ENCODE peak calls at places on chromosomes 2 and 18, in six cellular contexts. F, D, X, U, L and M are unnamed samples.

GRCh38 chr2:11254100-11254536 is 90.3 kb downstream of the ROCK2 start:
- DNase-seq in D (no peak), U (peak; percentile 69), L (no peak), F (no peak), X (no peak), M (no peak)

GRCh38 chr2:14408695-14409094 is 223.8 kb upstream of the LRATD1 start:
- DNase-seq in F (no peak), U (no peak), L (no peak), X (no peak), D (no peak), M (no peak)

GRCh38 chr18:2916184-2916583 is 69.4 kb downstream of the EMILIN2 start:
- DNase-seq in L (no peak), F (no peak), D (no peak), X (no peak), U (no peak), M (peak; percentile 32)

GRCh38 chr2:233033672-233034071 is 1.2 kb downstream of the NEU2 start:
- DNase-seq in X (no peak), U (no peak), F (no peak), D (no peak), L (no peak), M (no peak)

GRCh38 chr2:64414736-64415435 is 39.1 kb upstream of the LGALSL start:
- DNase-seq in F (no peak), L (no peak), U (no peak), D (no peak), X (no peak), M (no peak)

GRCh38 chr2:30098271-30099005 is 48.4 kb upstream of the YPEL5 start:
- DNase-seq in U (no peak), L (no peak), X (no peak), D (no peak), F (no peak), M (no peak)

GRCh38 chr18:11175266-11175947 is 26.0 kb upstream of the PIEZO2 start:
- DNase-seq in U (no peak), L (no peak), F (no peak), D (no peak), X (no peak), M (no peak)

GRCh38 chr2:31297751-31298150 is 63.8 kb downstream of the EHD3 start:
- DNase-seq in D (no peak), F (no peak), L (no peak), X (no peak), U (no peak), M (no peak)

GRCh38 chr2:234133004-234133403 is 82.5 kb downstream of the SPP2 start:
- DNase-seq in F (no peak), D (no peak), L (no peak), X (no peak), U (no peak), M (no peak)

GRCh38 chr18:13566941-13567762 is 159.2 kb downstream of the FAM210A start:
- DNase-seq in D (no peak), U (no peak), F (no peak), X (no peak), L (no peak), M (no peak)

GRCh38 chr2:120432293-120432975 is 86.5 kb downstream of the INHBB start:
- DNase-seq in U (no peak), D (no peak), F (no peak), X (no peak), L (no peak), M (peak; percentile 66)

GRCh38 chr2:41727711-41728110 is 320.1 kb upstream of the PKDCC start:
- DNase-seq in X (no peak), U (no peak), L (no peak), F (no peak), D (no peak), M (no peak)

GRCh38 chr2:111227716-111228141 is 107.0 kb downstream of the BCL2L11 start:
- DNase-seq in L (no peak), D (no peak), U (no peak), F (no peak), X (no peak), M (no peak)

GRCh38 chr18:46096651-46097300 is 1.3 kb downstream of the ATP5F1A start:
- DNase-seq in F (no peak), X (no peak), U (no peak), D (no peak), L (no peak), M (no peak)

GRCh38 chr18:68428026-68428425 is 286.9 kb downstream of the TMX3 start:
- DNase-seq in X (peak; percentile 41), L (no peak), F (no peak), U (no peak), D (peak; percentile 95), M (no peak)

GRCh38 chr2:73896362-73897239 is 3.8 kb downstream of the ACTG2 start:
- DNase-seq in X (no peak), L (no peak), F (no peak), D (no peak), U (no peak), M (no peak)

GRCh38 chr2:96890252-96890651 is 20.4 kb upstream of the SEMA4C start:
- DNase-seq in X (no peak), D (no peak), F (no peak), L (no peak), U (no peak), M (no peak)

GRCh38 chr2:239312741-239313246 is 88.0 kb downstream of the HDAC4 start:
- DNase-seq in U (no peak), D (no peak), X (no peak), L (no peak), F (no peak), M (peak; percentile 59)

GRCh38 chr2:12087671-12088380 is 341.4 kb downstream of the LPIN1 start:
- DNase-seq in X (no peak), F (no peak), D (no peak), U (no peak), L (no peak), M (no peak)

GRCh38 chr2:12675801-12676200 is 40.9 kb upstream of the TRIB2 start:
- DNase-seq in L (no peak), X (no peak), U (no peak), F (no peak), D (no peak), M (no peak)

GRCh38 chr2:10452956-10453885 is 5.1 kb upstream of the ODC1 start:
- DNase-seq in X (no peak), D (peak; percentile 22), U (peak; percentile 70), L (no peak), F (no peak), M (no peak)

GRCh38 chr2:238970553-238971081 is 122.7 kb downstream of the TWIST2 start:
- DNase-seq in D (no peak), L (peak; percentile 77), F (peak; percentile 21), X (peak; percentile 13), U (no peak), M (no peak)

GRCh38 chr2:63834401-63834800 is 7.3 kb upstream of the UGP2 start:
- DNase-seq in X (peak; percentile 93), F (no peak), U (peak; percentile 80), L (no peak), D (no peak), M (no peak)

GRCh38 chr2:172373761-172374160 is 53.6 kb upstream of the ITGA6 start:
- DNase-seq in L (no peak), F (no peak), X (no peak), U (no peak), D (no peak), M (no peak)

GRCh38 chr2:55051026-55051866 is 995 bp upstream of the RTN4 start:
- DNase-seq in U (peak; percentile 18), D (no peak), F (no peak), X (peak; percentile 57), L (peak; percentile 37), M (no peak)

GRCh38 chr2:202529389-202529788 is 105.4 kb upstream of the FAM117B start:
- DNase-seq in L (no peak), U (no peak), X (no peak), D (no peak), F (no peak), M (no peak)

GRCh38 chr2:148874868-148875341 is at the start of gene KIF5C:
- DNase-seq in D (peak; percentile 85), L (peak; percentile 99), X (peak; percentile 62), F (peak; percentile 86), U (peak; percentile 90), M (peak; percentile 93)

GRCh38 chr2:239167766-239168444 is 232.9 kb downstream of the HDAC4 start:
- DNase-seq in F (no peak), U (no peak), D (no peak), X (no peak), L (no peak), M (no peak)

GRCh38 chr2:111930875-111931274 is 32.5 kb downstream of the MERTK start:
- DNase-seq in X (no peak), U (no peak), L (no peak), D (no peak), F (no peak), M (no peak)